ENCODE peak calls at places on chromosomes 13 and 19, in six cellular contexts. Y is BJ; K is naive thymus-derived CD4-positive, alpha-beta T cell; C is pancreas; R is tibial artery; D is keratinocyte. J is an unnamed sample.

GRCh38 chr19:5567360-5567970 is at the start of gene TINCR:
- DNase-seq in Y (no peak), K (no peak), C (no peak), R (no peak), D (no peak), J (no peak)

GRCh38 chr19:3785938-3786824 is at the start of gene MATK:
- DNase-seq in Y (no peak), K (no peak), C (no peak), R (no peak), D (no peak), J (no peak)

GRCh38 chr19:45103200-45103624 is 10.2 kb downstream of the PPP1R37 start:
- DNase-seq in Y (no peak), K (peak; percentile 48), C (no peak), R (no peak), D (no peak), J (no peak)

GRCh38 chr13:43303040-43303729 is 279.8 kb downstream of the DNAJC15 start:
- DNase-seq in Y (no peak), K (no peak), C (peak; percentile 71), R (peak; percentile 34), D (no peak), J (no peak)

GRCh38 chr13:89923052-89923451 is 1424.4 kb upstream of the MIR17HG start:
- DNase-seq in Y (no peak), K (no peak), C (no peak), R (no peak), D (no peak), J (no peak)

GRCh38 chr19:16416996-16417395 is 54.8 kb downstream of the EPS15L1 start:
- DNase-seq in Y (no peak), K (no peak), C (no peak), R (no peak), D (no peak), J (no peak)

GRCh38 chr19:19460258-19460731 is 54.8 kb downstream of the GATAD2A start:
- DNase-seq in Y (no peak), K (no peak), C (no peak), R (no peak), D (no peak), J (no peak)

GRCh38 chr13:112753868-112754267 is 64.0 kb downstream of the ATP11A start:
- DNase-seq in Y (no peak), K (no peak), C (no peak), R (no peak), D (no peak), J (no peak)

GRCh38 chr13:102191951-102192461 is 209.8 kb downstream of the FGF14 start:
- DNase-seq in Y (peak; percentile 10), K (no peak), C (no peak), R (peak; percentile 33), D (peak; percentile 36), J (peak; percentile 9)

GRCh38 chr13:27821566-27821965 is 29.3 kb downstream of the GSX1 start:
- DNase-seq in Y (no peak), K (no peak), C (no peak), R (no peak), D (no peak), J (no peak)

GRCh38 chr19:52171321-52172169 is at the start of gene ZNF836:
- DNase-seq in Y (no peak), K (peak; percentile 93), C (peak; percentile 89), R (peak; percentile 88), D (peak; percentile 23), J (no peak)

GRCh38 chr13:60080871-60081270 is 82.9 kb downstream of the DIAPH3 start:
- DNase-seq in Y (no peak), K (no peak), C (no peak), R (no peak), D (no peak), J (no peak)

GRCh38 chr13:101552286-101552685 is 99.8 kb downstream of the ITGBL1 start:
- DNase-seq in Y (no peak), K (no peak), C (no peak), R (no peak), D (no peak), J (no peak)

GRCh38 chr19:12766051-12766521 is 9.3 kb downstream of the HOOK2 start:
- DNase-seq in Y (no peak), K (peak; percentile 72), C (peak; percentile 87), R (peak; percentile 72), D (no peak), J (no peak)

GRCh38 chr19:32324631-32325215 is 20.7 kb upstream of the ZNF507 start:
- DNase-seq in Y (no peak), K (no peak), C (no peak), R (no peak), D (no peak), J (no peak)

GRCh38 chr13:46172531-46172991 is 9.4 kb downstream of the LCP1 start:
- DNase-seq in Y (no peak), K (peak; percentile 78), C (no peak), R (peak; percentile 26), D (no peak), J (no peak)

GRCh38 chr19:2089001-2089711 is 7.0 kb downstream of the MOB3A start:
- DNase-seq in Y (no peak), K (no peak), C (no peak), R (no peak), D (peak; percentile 93), J (no peak)

GRCh38 chr19:35299523-35300339 is 7.8 kb downstream of the MAG start:
- DNase-seq in Y (no peak), K (no peak), C (no peak), R (no peak), D (no peak), J (no peak)

GRCh38 chr19:33686687-33687541 is 65.2 kb downstream of the CHST8 start:
- DNase-seq in Y (no peak), K (no peak), C (no peak), R (peak; percentile 7), D (no peak), J (no peak)

GRCh38 chr19:19459707-19460251 is 54.3 kb downstream of the GATAD2A start:
- DNase-seq in Y (peak; percentile 38), K (peak; percentile 62), C (no peak), R (peak; percentile 61), D (no peak), J (no peak)

GRCh38 chr13:83716121-83716520 is 166.2 kb downstream of the SLITRK1 start:
- DNase-seq in Y (no peak), K (no peak), C (no peak), R (no peak), D (no peak), J (no peak)

GRCh38 chr13:59391696-59392095 is 772.0 kb downstream of the DIAPH3 start:
- DNase-seq in Y (no peak), K (peak; percentile 77), C (peak; percentile 70), R (peak; percentile 29), D (no peak), J (no peak)

GRCh38 chr19:27966390-27966816 is 1246.5 kb downstream of the UQCRFS1 start:
- DNase-seq in Y (no peak), K (no peak), C (no peak), R (no peak), D (no peak), J (no peak)

GRCh38 chr19:8638078-8638619 is 7.7 kb downstream of the NFILZ start:
- DNase-seq in Y (no peak), K (no peak), C (peak; percentile 47), R (peak; percentile 32), D (no peak), J (no peak)

GRCh38 chr13:83503424-83503823 is 378.9 kb downstream of the SLITRK1 start:
- DNase-seq in Y (no peak), K (no peak), C (no peak), R (no peak), D (no peak), J (no peak)

GRCh38 chr19:39828634-39829032 is 5.3 kb downstream of the DYRK1B start:
- DNase-seq in Y (no peak), K (no peak), C (no peak), R (no peak), D (no peak), J (no peak)

GRCh38 chr13:29081036-29081435 is 260.9 kb downstream of the MTUS2 start:
- DNase-seq in Y (no peak), K (peak; percentile 26), C (no peak), R (no peak), D (no peak), J (no peak)

GRCh38 chr13:19860884-19861655 is 2.4 kb downstream of the ZMYM5 start:
- DNase-seq in Y (no peak), K (no peak), C (peak; percentile 20), R (no peak), D (no peak), J (peak; percentile 34)

GRCh38 chr19:50325310-50326100 is 3.7 kb downstream of the KCNC3 start:
- DNase-seq in Y (no peak), K (peak; percentile 65), C (peak; percentile 88), R (no peak), D (no peak), J (no peak)

GRCh38 chr19:5627395-5627904 is 4.6 kb downstream of the SAFB start:
- DNase-seq in Y (no peak), K (no peak), C (no peak), R (peak; percentile 78), D (no peak), J (peak; percentile 5)

GRCh38 chr13:21081926-21082325 is 20.5 kb upstream of the LATS2 start:
- DNase-seq in Y (no peak), K (no peak), C (no peak), R (no peak), D (no peak), J (no peak)

GRCh38 chr13:36313047-36313969 is 15.7 kb upstream of the CCDC169 start:
- DNase-seq in Y (no peak), K (no peak), C (no peak), R (no peak), D (no peak), J (no peak)

GRCh38 chr13:77523834-77524728 is 11.4 kb upstream of the SCEL start:
- DNase-seq in Y (no peak), K (no peak), C (no peak), R (no peak), D (no peak), J (no peak)
- H3K4me3 ChIP-seq in Y (no peak overlapping the region), K (no peak overlapping the region), C (no peak overlapping the region), R (no peak overlapping the region), D (no peak overlapping the region), J (no peak overlapping the region)

GRCh38 chr19:53977991-53978731 is 13.3 kb upstream of the CACNG6 start:
- DNase-seq in Y (peak; percentile 23), K (peak; percentile 27), C (peak; percentile 21), R (peak; percentile 48), D (no peak), J (no peak)
- H3K4me3 ChIP-seq in Y (peak overlapping the region; percentile 40), K (peak overlapping the region; percentile 42), C (no peak overlapping the region), R (peak overlapping the region; percentile 18), D (no peak overlapping the region), J (no peak overlapping the region)

DNA sequence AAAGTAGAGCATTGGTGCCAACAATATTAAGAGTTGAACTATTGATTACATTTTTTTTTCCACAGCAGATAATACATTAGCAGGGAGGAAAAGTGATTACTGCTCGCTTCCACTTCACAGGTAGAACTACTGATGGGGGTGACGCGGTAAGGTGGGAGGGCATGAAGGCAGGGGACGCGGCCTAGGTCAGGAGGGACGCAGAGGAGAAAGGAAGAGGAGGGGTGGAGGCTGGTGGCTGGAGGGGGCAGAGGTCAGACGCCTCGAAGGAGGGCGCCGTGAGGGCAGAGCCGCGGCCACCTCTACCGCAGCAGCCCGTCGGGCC is 287 bp upstream of the B3GLCT start:
- DNase-seq in Y (no peak), K (no peak), C (no peak), R (no peak), D (no peak), J (no peak)
- H3K4me3 ChIP-seq in Y (peak overlapping the region; percentile 72), K (peak overlapping the region; percentile 59), C (peak overlapping the region; percentile 61), R (peak overlapping the region; percentile 82), D (peak overlapping the region; percentile 49), J (peak overlapping the region; percentile 48)

DNA sequence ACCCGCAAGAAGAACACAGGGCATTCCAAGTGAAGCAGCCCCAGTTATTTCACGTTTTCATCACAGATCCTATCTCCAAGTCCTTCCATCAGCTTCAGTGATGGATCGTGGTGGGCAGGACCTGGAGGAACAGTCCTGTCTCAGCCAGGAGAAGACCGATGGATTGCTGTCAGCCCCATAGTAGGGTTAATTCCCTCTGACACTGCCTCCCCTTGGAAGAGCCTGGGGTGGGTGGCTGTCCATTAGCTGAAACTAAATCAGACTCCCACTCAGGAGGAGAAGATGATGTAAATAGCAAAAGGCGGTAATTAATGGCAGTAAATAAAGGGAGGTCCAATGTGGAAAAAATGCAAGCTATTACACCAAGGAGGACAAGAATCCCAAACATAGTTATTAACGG is 131.0 kb downstream of the TNFRSF19 start:
- DNase-seq in Y (no peak), K (no peak), C (no peak), R (no peak), D (no peak), J (no peak)
- H3K4me3 ChIP-seq in Y (no peak overlapping the region), K (no peak overlapping the region), C (no peak overlapping the region), R (no peak overlapping the region), D (no peak overlapping the region), J (no peak overlapping the region)